ENCODE peak calls at places on chromosome 1, in six cellular contexts. B, Q, V, S, C and I are unnamed samples.

GRCh38 chr1:18734461-18735368 is 104.1 kb downstream of the PAX7 start:
- DNase-seq in B (no peak), Q (no peak), V (no peak), S (no peak), C (no peak), I (no peak)

GRCh38 chr1:2949966-2950925 is 71.0 kb upstream of the ACTRT2 start:
- DNase-seq in B (peak; percentile 32), Q (no peak), V (no peak), S (no peak), C (no peak), I (no peak)

GRCh38 chr1:33347650-33347992 is 26.7 kb upstream of the A3GALT2 start:
- DNase-seq in B (no peak), Q (peak; percentile 27), V (no peak), S (no peak), C (peak; percentile 61), I (peak; percentile 78)

GRCh38 chr1:222555992-222556615 is 8.2 kb upstream of the HHIPL2 start:
- DNase-seq in B (no peak), Q (peak; percentile 9), V (no peak), S (no peak), C (no peak), I (no peak)

GRCh38 chr1:58047265-58047858 is 499.2 kb downstream of the OMA1 start:
- DNase-seq in B (no peak), Q (no peak), V (no peak), S (no peak), C (no peak), I (peak; percentile 8)

GRCh38 chr1:201539561-201540404 is 856 bp downstream of the NAV1 start:
- DNase-seq in B (no peak), Q (peak; percentile 84), V (peak; percentile 72), S (peak; percentile 61), C (no peak), I (no peak)

GRCh38 chr1:59560807-59561450 is 253.8 kb upstream of the HOOK1 start:
- DNase-seq in B (no peak), Q (no peak), V (no peak), S (no peak), C (no peak), I (peak; percentile 16)

GRCh38 chr1:184461321-184461720 is 74.5 kb downstream of the C1orf21 start:
- DNase-seq in B (no peak), Q (peak; percentile 51), V (no peak), S (no peak), C (no peak), I (no peak)

DNA sequence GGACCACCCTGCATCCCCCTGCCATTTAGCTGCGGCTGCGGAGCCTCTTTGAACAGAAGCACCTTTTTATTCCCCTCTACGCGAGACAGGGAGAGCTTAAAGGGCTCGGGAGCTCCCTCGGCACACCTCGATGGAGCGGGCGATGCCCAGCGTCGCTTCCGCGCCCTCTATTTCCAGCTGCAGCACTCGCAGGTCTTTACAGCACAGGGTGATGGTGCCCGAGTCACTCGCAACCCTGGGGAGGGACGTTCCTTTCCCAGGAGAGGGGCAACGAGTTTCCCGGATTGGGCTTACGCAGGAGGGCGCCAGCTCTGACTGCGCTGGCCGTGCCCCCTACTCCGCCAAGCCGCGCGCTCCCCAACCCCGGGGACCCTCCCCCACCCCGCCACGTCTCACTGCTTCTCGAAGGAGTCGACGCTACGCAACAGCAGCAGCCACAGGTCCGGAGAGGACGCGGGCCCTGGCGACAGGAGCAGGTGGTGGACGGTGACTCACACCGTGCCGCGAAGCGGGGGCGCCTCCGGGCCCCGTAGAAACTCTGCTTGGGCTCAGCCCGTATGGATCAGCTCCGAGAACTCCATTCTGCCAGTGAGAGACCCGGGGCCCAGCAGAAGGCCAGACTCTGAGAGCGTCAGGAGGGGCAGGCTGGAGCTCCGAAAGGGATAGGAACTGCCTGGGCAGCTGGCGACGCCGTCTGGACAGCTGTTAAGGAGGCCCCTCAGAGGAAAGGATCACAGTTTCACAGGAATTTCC is 5.8 kb upstream of the FAM167B start:
- DNase-seq in B (peak; percentile 74), Q (peak; percentile 66), V (peak; percentile 50), S (peak; percentile 22), C (peak; percentile 69), I (peak; percentile 47)
- TF ChIP-seq CTCF in B (no peak), Q (peak; percentile 10), V (no peak), S (no peak), C (no peak), I (no peak)

GRCh38 chr1:179586107-179586823 is 5.4 kb upstream of the TDRD5 start:
- DNase-seq in B (peak; percentile 80), Q (no peak), V (peak; percentile 50), S (peak; percentile 29), C (peak; percentile 72), I (peak; percentile 49)
- H3K4me3 ChIP-seq in B (peak overlapping the region; percentile 42), Q (no peak overlapping the region), V (peak overlapping the region; percentile 27), S (peak overlapping the region; percentile 76), C (peak overlapping the region; percentile 34), I (peak overlapping the region; percentile 11)

DNA sequence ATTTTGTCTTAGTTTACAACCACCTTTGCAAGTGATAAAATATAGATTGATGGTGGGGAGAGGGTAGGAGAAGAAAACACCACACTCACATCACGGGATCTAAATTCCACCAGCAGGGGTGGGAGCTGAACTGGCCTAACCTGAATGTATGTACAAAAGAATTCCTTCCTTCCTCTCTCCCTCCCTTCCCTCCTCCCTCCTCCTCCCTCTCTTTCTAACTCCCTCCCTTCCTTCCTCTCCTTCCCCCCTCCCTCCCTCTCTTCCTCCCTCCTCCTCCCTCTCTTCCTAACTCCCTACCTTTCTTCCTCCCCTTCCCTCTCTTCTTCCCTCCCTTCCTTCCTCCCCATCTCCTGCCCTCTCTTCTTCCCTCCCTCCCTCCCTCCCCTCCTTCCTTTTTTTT is 40.2 kb downstream of the HIVEP3 start:
- DNase-seq in B (no peak), Q (no peak), V (no peak), S (no peak), C (no peak), I (no peak)
- TF ChIP-seq CTCF in B (no peak), Q (no peak), V (no peak), S (no peak), C (no peak), I (no peak)

GRCh38 chr1:207823880-207824566 is 72.2 kb downstream of the CD46 start:
- DNase-seq in B (peak; percentile 77), Q (peak; percentile 97), V (peak; percentile 94), S (peak; percentile 69), C (peak; percentile 85), I (peak; percentile 99)

GRCh38 chr1:207823531-207823879 is 71.7 kb downstream of the CD46 start:
- DNase-seq in B (no peak), Q (no peak), V (no peak), S (no peak), C (no peak), I (no peak)

GRCh38 chr1:207821464-207822045 is 69.7 kb downstream of the CD46 start:
- DNase-seq in B (no peak), Q (no peak), V (no peak), S (no peak), C (no peak), I (no peak)

GRCh38 chr1:207822124-207822601 is 70.3 kb downstream of the CD46 start:
- DNase-seq in B (no peak), Q (no peak), V (no peak), S (no peak), C (no peak), I (no peak)

GRCh38 chr1:207822602-207823451 is 71.0 kb downstream of the CD46 start:
- DNase-seq in B (peak; percentile 80), Q (peak; percentile 22), V (no peak), S (peak; percentile 91), C (peak; percentile 93), I (peak; percentile 30)
- H3K4me3 ChIP-seq in B (peak overlapping the region; percentile 67), Q (peak overlapping the region; percentile 25), V (no peak overlapping the region), S (peak overlapping the region; percentile 80), C (peak overlapping the region; percentile 59), I (no peak overlapping the region)

DNA sequence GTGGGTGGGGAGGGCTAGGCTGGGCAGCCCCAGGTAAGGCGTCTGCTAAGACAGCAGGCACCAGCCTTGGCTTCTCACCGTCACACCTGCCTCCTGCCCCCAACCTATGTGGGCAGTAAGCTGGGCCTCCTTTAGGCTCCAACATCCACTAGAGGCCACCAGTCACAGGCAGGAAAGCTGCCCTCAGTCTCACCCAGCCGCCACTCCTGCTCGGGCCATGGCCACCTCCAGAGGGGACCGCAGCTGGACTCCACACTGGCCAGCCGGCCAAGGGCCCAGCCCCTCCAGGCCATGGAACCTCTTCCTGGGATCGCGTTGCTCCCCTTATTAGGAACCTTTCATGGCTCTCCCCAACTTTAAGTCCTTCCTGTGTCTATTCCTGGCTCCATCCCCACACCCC is 74.5 kb downstream of the MRPL37 start:
- DNase-seq in B (no peak), Q (no peak), V (no peak), S (no peak), C (no peak), I (no peak)
- TF ChIP-seq CTCF in B (no peak), Q (no peak), V (peak; percentile 23), S (no peak), C (no peak), I (no peak)

GRCh38 chr1:154347961-154348360 is 22.6 kb downstream of the ATP8B2 start:
- DNase-seq in B (no peak), Q (no peak), V (no peak), S (no peak), C (no peak), I (peak; percentile 52)
- H3K4me3 ChIP-seq in B (no peak overlapping the region), Q (no peak overlapping the region), V (no peak overlapping the region), S (no peak overlapping the region), C (no peak overlapping the region), I (no peak overlapping the region)

GRCh38 chr1:230598745-230599144 is 43.5 kb upstream of the COG2 start:
- DNase-seq in B (no peak), Q (no peak), V (no peak), S (no peak), C (no peak), I (no peak)
- TF ChIP-seq CTCF in B (no peak), Q (no peak), V (no peak), S (no peak), C (no peak), I (no peak)

GRCh38 chr1:243848165-243849088 is 1.6 kb downstream of the AKT3 start:
- DNase-seq in B (no peak), Q (no peak), V (no peak), S (no peak), C (no peak), I (no peak)
- H3K4me3 ChIP-seq in B (peak overlapping the region; percentile 75), Q (peak overlapping the region; percentile 86), V (peak overlapping the region; percentile 68), S (peak overlapping the region; percentile 94), C (peak overlapping the region; percentile 64), I (peak overlapping the region; percentile 66)

DNA sequence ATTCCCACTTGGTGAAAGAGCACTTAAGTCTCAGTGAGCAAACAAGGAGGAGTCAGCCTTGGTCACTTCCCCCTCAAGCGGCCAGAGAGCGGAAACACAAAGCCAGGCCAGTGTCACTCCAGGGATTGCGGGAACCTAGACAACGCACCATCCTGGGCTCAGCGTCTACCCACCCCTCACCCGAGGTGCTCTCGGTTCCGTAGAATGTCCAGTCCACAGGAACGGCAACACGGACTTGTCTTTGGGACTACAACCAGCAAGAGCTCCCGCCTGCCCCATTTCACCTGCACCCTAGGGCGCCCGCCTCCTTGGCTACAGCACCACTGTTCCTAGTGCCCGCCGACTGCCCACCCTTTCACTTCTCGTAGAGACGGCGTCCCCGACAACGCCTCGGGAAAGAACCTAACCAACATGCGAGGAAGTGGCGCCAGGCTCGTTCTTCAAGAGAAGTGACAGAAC is 511 bp downstream of the GDAP2 start:
- DNase-seq in B (peak; percentile 74), Q (peak; percentile 63), V (peak; percentile 60), S (peak; percentile 10), C (peak; percentile 72), I (peak; percentile 72)
- TF ChIP-seq CTCF in B (peak; percentile 5), Q (peak; percentile 41), V (peak; percentile 26), S (no peak), C (no peak), I (peak; percentile 11)